ENCODE peak calls at places on chromosomes 6 and 20, in four cellular contexts. Z is left ventricle myocardium inferior, D is stomach, E is fibroblast of mammary gland. N is an unnamed sample.

GRCh38 chr6:84269947-84270733 is 42.7 kb upstream of the CEP162 start:
- DNase-seq in Z (no peak), D (no peak), E (no peak), N (no peak)

GRCh38 chr6:166305562-166306117 is 2.6 kb downstream of the PRR18 start:
- DNase-seq in E (no peak), D (no peak), Z (no peak), N (no peak)

GRCh38 chr20:38184098-38184497 is 19.0 kb upstream of the TGM2 start:
- DNase-seq in D (no peak), E (no peak), Z (no peak), N (no peak)

GRCh38 chr6:111777357-111777756 is 95.9 kb downstream of the FYN start:
- DNase-seq in D (no peak), Z (no peak), E (no peak), N (no peak)

GRCh38 chr6:89970609-89971337 is 76.5 kb downstream of the GJA10 start:
- DNase-seq in D (peak; percentile 29), Z (no peak), E (peak; percentile 72), N (no peak)

GRCh38 chr20:14979472-14979986 is 642.1 kb upstream of the FLRT3 start:
- DNase-seq in D (no peak), Z (no peak), E (no peak), N (no peak)

GRCh38 chr6:149493697-149494334 is 9.0 kb upstream of the ZC3H12D start:
- DNase-seq in E (no peak), D (peak; percentile 47), Z (no peak), N (no peak)

GRCh38 chr20:1894471-1894950 is 696 bp upstream of the SIRPA start:
- DNase-seq in Z (peak; percentile 58), D (peak; percentile 62), E (no peak), N (peak; percentile 81)

GRCh38 chr20:31747640-31748039 is 8.6 kb downstream of the TPX2 start:
- DNase-seq in E (peak; percentile 74), Z (no peak), D (no peak), N (no peak)

GRCh38 chr20:64109390-64109747 is 2.0 kb upstream of the NPBWR2 start:
- DNase-seq in E (no peak), D (peak; percentile 5), Z (peak; percentile 7), N (no peak)

GRCh38 chr6:129321303-129321702 is 388.7 kb downstream of the ARHGAP18 start:
- DNase-seq in E (no peak), D (no peak), Z (no peak), N (no peak)

GRCh38 chr6:106563614-106564013 is 65.7 kb downstream of the RTN4IP1 start:
- DNase-seq in D (no peak), E (no peak), Z (peak; percentile 37), N (no peak)

GRCh38 chr20:51565741-51566140 is 23.2 kb upstream of the NFATC2 start:
- DNase-seq in E (peak; percentile 50), D (no peak), Z (no peak), N (no peak)

GRCh38 chr20:58293453-58293852 is 16.1 kb upstream of the RAB22A start:
- DNase-seq in E (no peak), D (no peak), Z (peak; percentile 25), N (no peak)

GRCh38 chr6:6564154-6564553 is 24.4 kb upstream of the LY86 start:
- DNase-seq in E (no peak), Z (no peak), D (no peak), N (no peak)

GRCh38 chr20:22339091-22339881 is 245.1 kb downstream of the FOXA2 start:
- DNase-seq in Z (no peak), D (no peak), E (peak; percentile 78), N (no peak)

GRCh38 chr6:148761532-148761951 is 14.7 kb downstream of the UST start:
- DNase-seq in Z (no peak), D (no peak), E (peak; percentile 18), N (no peak)

GRCh38 chr20:3245156-3245555 is 6.2 kb upstream of the SLC4A11 start:
- DNase-seq in E (no peak), D (no peak), Z (no peak), N (no peak)

GRCh38 chr20:41632896-41633295 is 14.7 kb upstream of the CHD6 start:
- DNase-seq in D (no peak), E (peak; percentile 87), Z (no peak), N (no peak)

GRCh38 chr20:46074006-46074405 is 15.8 kb downstream of the NCOA5 start:
- DNase-seq in Z (no peak), D (no peak), E (no peak), N (no peak)

GRCh38 chr6:122042380-122042779 is 357.1 kb upstream of the HSF2 start:
- DNase-seq in E (no peak), Z (no peak), D (no peak), N (no peak)

GRCh38 chr20:33490934-33491656 is 1.2 kb downstream of the CBFA2T2 start:
- DNase-seq in D (no peak), E (peak; percentile 6), Z (no peak), N (no peak)

GRCh38 chr20:61015602-61016001 is 236.5 kb upstream of the CDH4 start:
- DNase-seq in E (no peak), Z (no peak), D (no peak), N (no peak)

GRCh38 chr20:17481661-17482060 is 49.5 kb downstream of the BFSP1 start:
- DNase-seq in D (no peak), Z (no peak), E (no peak), N (peak; percentile 63)

GRCh38 chr20:23459431-23460112 is 6.9 kb upstream of the CST11 start:
- DNase-seq in Z (no peak), D (no peak), E (no peak), N (no peak)

GRCh38 chr6:16591681-16592549 is 169.3 kb downstream of the ATXN1 start:
- DNase-seq in E (peak; percentile 55), Z (no peak), D (no peak), N (no peak)

GRCh38 chr6:47277702-47278101 is 32.0 kb downstream of the TNFRSF21 start:
- DNase-seq in D (no peak), Z (no peak), E (no peak), N (no peak)

GRCh38 chr20:20365593-20365992 is 2.3 kb upstream of the INSM1 start:
- DNase-seq in E (no peak), D (no peak), Z (no peak), N (no peak)

GRCh38 chr20:32961956-32962517 is 42.2 kb downstream of the SUN5 start:
- DNase-seq in D (no peak), E (no peak), Z (no peak), N (peak; percentile 68)

GRCh38 chr6:4008324-4009047 is 70.5 kb downstream of the FAM217A start:
- DNase-seq in Z (no peak), E (peak; percentile 87), D (no peak), N (no peak)

GRCh38 chr6:89954721-89955148 is 60.5 kb downstream of the GJA10 start:
- DNase-seq in Z (no peak), D (no peak), E (no peak), N (no peak)

GRCh38 chr6:7996538-7997225 is 67.5 kb downstream of the BLOC1S5 start:
- DNase-seq in E (peak; percentile 74), D (no peak), Z (no peak), N (no peak)

GRCh38 chr6:5278047-5278446 is 16.7 kb downstream of the FARS2 start:
- DNase-seq in D (no peak), E (no peak), Z (no peak), N (no peak)

GRCh38 chr6:105135056-105135455 is 44.8 kb downstream of the POPDC3 start:
- DNase-seq in D (no peak), E (peak; percentile 43), Z (no peak), N (no peak)

GRCh38 chr6:139751179-139751578 is 376.7 kb upstream of the CITED2 start:
- DNase-seq in D (no peak), Z (no peak), E (peak; percentile 30), N (no peak)

GRCh38 chr6:53605543-53606235 is 59.9 kb downstream of the KLHL31 start:
- DNase-seq in D (no peak), Z (no peak), E (no peak), N (no peak)
- TF ChIP-seq CTCF in D (no peak), Z (no peak), E (no peak), N (no peak)

GRCh38 chr6:160202411-160202810 is 56.2 kb downstream of the SLC22A2 start:
- DNase-seq in D (no peak), E (peak; percentile 6), Z (no peak), N (no peak)

GRCh38 chr6:160203522-160203921 is 55.1 kb downstream of the SLC22A2 start:
- DNase-seq in Z (no peak), E (no peak), D (no peak), N (no peak)

GRCh38 chr6:160203953-160204352 is 54.7 kb downstream of the SLC22A2 start:
- DNase-seq in D (no peak), Z (no peak), E (no peak), N (no peak)

GRCh38 chr6:160207618-160208017 is 51.0 kb downstream of the SLC22A2 start:
- DNase-seq in D (no peak), E (no peak), Z (no peak), N (no peak)
- TF ChIP-seq CTCF in D (no peak), E (no peak), Z (no peak), N (no peak)

GRCh38 chr20:6142348-6142993 is 19.6 kb upstream of the FERMT1 start:
- DNase-seq in E (peak; percentile 67), Z (no peak), D (peak; percentile 46), N (no peak)

GRCh38 chr20:6140947-6141346 is 18.1 kb upstream of the FERMT1 start:
- DNase-seq in E (peak; percentile 4), D (no peak), Z (no peak), N (no peak)
- TF ChIP-seq CTCF in E (peak; percentile 30), D (no peak), Z (no peak), N (peak; percentile 38)

GRCh38 chr6:91276315-91276714 is 689.4 kb upstream of the MAP3K7 start:
- DNase-seq in Z (no peak), D (no peak), E (no peak), N (no peak)
- TF ChIP-seq CTCF in Z (peak; percentile 38), D (no peak), E (no peak), N (peak; percentile 73)

N was measured in type B pancreatic cell.